ENCODE peak calls at places on chromosomes 2 and 18, in ten cellular contexts. Z, M, S, D, B, E, Q, H, V and C are unnamed samples.
A peak's percentile ranks its signal among the peaks of the same experiment; 100 is the strongest.

GRCh38 chr2:8545676-8546318 is 136.1 kb upstream of the ID2 start:
- DNase-seq in Z (no peak), M (no peak), S (no peak), D (no peak), B (no peak), E (no peak), Q (no peak), H (no peak), V (no peak), C (no peak)

GRCh38 chr18:12233378-12233777 is 20.8 kb upstream of the CIDEA start:
- DNase-seq in Z (peak; percentile 43), M (no peak), S (no peak), D (no peak), B (no peak), E (no peak), Q (no peak), H (peak; percentile 4), V (no peak), C (no peak)

GRCh38 chr2:14340703-14341102 is 291.8 kb upstream of the LRATD1 start:
- DNase-seq in Z (no peak), M (no peak), S (no peak), D (no peak), B (no peak), E (no peak), Q (no peak), H (no peak), V (no peak), C (no peak)

GRCh38 chr18:75205760-75206109 is 3.2 kb downstream of the PTGR3 start:
- DNase-seq in Z (no peak), M (no peak), S (no peak), D (no peak), B (no peak), E (no peak), Q (no peak), H (no peak), V (no peak), C (no peak)

GRCh38 chr2:38105911-38106310 is 30.0 kb upstream of the CYP1B1 start:
- DNase-seq in Z (no peak), M (no peak), S (no peak), D (no peak), B (no peak), E (no peak), Q (no peak), H (no peak), V (no peak), C (no peak)

GRCh38 chr2:64748561-64748960 is 94.8 kb upstream of the SERTAD2 start:
- DNase-seq in Z (no peak), M (no peak), S (no peak), D (no peak), B (no peak), E (no peak), Q (no peak), H (no peak), V (no peak), C (no peak)

GRCh38 chr18:40133253-40133652 is 1821.8 kb upstream of the PIK3C3 start:
- DNase-seq in Z (no peak), M (no peak), S (no peak), D (no peak), B (no peak), E (no peak), Q (no peak), H (no peak), V (no peak), C (no peak)

GRCh38 chr2:218282173-218282991 is 9.9 kb downstream of the TMBIM1 start:
- DNase-seq in Z (no peak), M (no peak), S (no peak), D (no peak), B (peak; percentile 38), E (no peak), Q (no peak), H (no peak), V (no peak), C (peak; percentile 92)

GRCh38 chr2:127417406-127417805 is 821 bp upstream of the PROC start:
- DNase-seq in Z (no peak), M (no peak), S (no peak), D (no peak), B (no peak), E (no peak), Q (no peak), H (no peak), V (no peak), C (no peak)

GRCh38 chr2:223993634-223994232 is 36.5 kb downstream of the MRPL44 start:
- DNase-seq in Z (no peak), M (peak; percentile 38), S (no peak), D (peak; percentile 44), B (peak; percentile 50), E (peak; percentile 59), Q (peak; percentile 21), H (peak; percentile 55), V (peak; percentile 50), C (peak; percentile 74)

GRCh38 chr2:223537100-223537499 is 65.1 kb downstream of the SCG2 start:
- DNase-seq in Z (no peak), M (no peak), S (no peak), D (no peak), B (no peak), E (no peak), Q (no peak), H (no peak), V (no peak), C (no peak)

GRCh38 chr2:119156105-119156890 is 2.3 kb downstream of the C1QL2 start:
- DNase-seq in Z (no peak), M (no peak), S (no peak), D (no peak), B (no peak), E (no peak), Q (no peak), H (no peak), V (no peak), C (no peak)

GRCh38 chr2:224017976-224018375 is 21.1 kb downstream of the SERPINE2 start:
- DNase-seq in Z (no peak), M (no peak), S (no peak), D (no peak), B (no peak), E (no peak), Q (no peak), H (no peak), V (no peak), C (no peak)

GRCh38 chr2:212735648-212736047 is 197.0 kb upstream of the ERBB4 start:
- DNase-seq in Z (no peak), M (no peak), S (no peak), D (no peak), B (no peak), E (no peak), Q (no peak), H (no peak), V (no peak), C (no peak)

GRCh38 chr2:197700960-197701359 is 4.2 kb upstream of the MARS2 start:
- DNase-seq in Z (no peak), M (no peak), S (no peak), D (no peak), B (no peak), E (no peak), Q (no peak), H (no peak), V (no peak), C (no peak)

GRCh38 chr2:239309398-239310245 is 91.2 kb downstream of the HDAC4 start:
- DNase-seq in Z (peak; percentile 60), M (no peak), S (peak; percentile 65), D (no peak), B (no peak), E (no peak), Q (no peak), H (no peak), V (no peak), C (peak; percentile 70)

GRCh38 chr2:219207884-219208740 is 1.5 kb downstream of the ZFAND2B start:
- DNase-seq in Z (no peak), M (no peak), S (no peak), D (no peak), B (no peak), E (no peak), Q (no peak), H (no peak), V (no peak), C (peak; percentile 55)

GRCh38 chr2:121071058-121071504 is 213.9 kb downstream of the TFCP2L1 start:
- DNase-seq in Z (peak; percentile 84), M (peak; percentile 9), S (peak; percentile 85), D (no peak), B (no peak), E (peak; percentile 10), Q (no peak), H (peak; percentile 80), V (peak; percentile 53), C (peak; percentile 77)

GRCh38 chr2:100031604-100032003 is 110.8 kb downstream of the AFF3 start:
- DNase-seq in Z (no peak), M (no peak), S (no peak), D (no peak), B (peak; percentile 60), E (no peak), Q (no peak), H (no peak), V (no peak), C (no peak)

GRCh38 chr18:59779979-59780378 is 82.8 kb upstream of the CCBE1 start:
- DNase-seq in Z (no peak), M (no peak), S (no peak), D (no peak), B (no peak), E (no peak), Q (no peak), H (no peak), V (no peak), C (no peak)

GRCh38 chr2:33153008-33153407 is 206.3 kb downstream of the LTBP1 start:
- DNase-seq in Z (no peak), M (no peak), S (no peak), D (no peak), B (no peak), E (no peak), Q (no peak), H (no peak), V (no peak), C (no peak)

GRCh38 chr2:70994055-70994444 is 623 bp downstream of the TEX261 start:
- DNase-seq in Z (no peak), M (no peak), S (peak; percentile 27), D (no peak), B (no peak), E (no peak), Q (no peak), H (no peak), V (no peak), C (no peak)

GRCh38 chr18:79528846-79529245 is 133.1 kb downstream of the NFATC1 start:
- DNase-seq in Z (peak; percentile 75), M (peak; percentile 70), S (no peak), D (peak; percentile 69), B (peak; percentile 30), E (no peak), Q (peak; percentile 59), H (peak; percentile 81), V (peak; percentile 81), C (peak; percentile 88)

GRCh38 chr2:201642579-201643215 is 606 bp downstream of the TMEM237 start:
- DNase-seq in Z (peak; percentile 87), M (peak; percentile 81), S (peak; percentile 96), D (peak; percentile 74), B (peak; percentile 13), E (peak; percentile 46), Q (peak; percentile 65), H (peak; percentile 82), V (peak; percentile 85), C (peak; percentile 89)

GRCh38 chr2:157830696-157831570 is 45.2 kb downstream of the ACVR1 start:
- DNase-seq in Z (no peak), M (no peak), S (no peak), D (no peak), B (no peak), E (peak; percentile 34), Q (no peak), H (no peak), V (no peak), C (no peak)

GRCh38 chr2:67548317-67549095 is 151.4 kb downstream of the ETAA1 start:
- DNase-seq in Z (no peak), M (no peak), S (no peak), D (no peak), B (no peak), E (no peak), Q (no peak), H (no peak), V (no peak), C (no peak)

GRCh38 chr2:69222984-69223658 is 163.9 kb downstream of the GFPT1 start:
- DNase-seq in Z (no peak), M (no peak), S (no peak), D (no peak), B (no peak), E (no peak), Q (no peak), H (no peak), V (no peak), C (no peak)

GRCh38 chr18:2847341-2848144 is 737 bp downstream of the EMILIN2 start:
- DNase-seq in Z (no peak), M (no peak), S (no peak), D (no peak), B (no peak), E (no peak), Q (no peak), H (peak; percentile 63), V (peak; percentile 54), C (peak; percentile 68)